ENCODE peak calls at places on chromosomes 1 and 21, in five cellular contexts. J, T, Y, C and Z are unnamed samples.

GRCh38 chr21:44529011-44529421 is 11.0 kb downstream of the KRTAP10-1 start:
- DNase-seq in J (no peak), Y (no peak), C (no peak), T (no peak), Z (peak; percentile 60)

GRCh38 chr1:56206391-56206790 is 373.0 kb downstream of the PLPP3 start:
- DNase-seq in Y (no peak), T (no peak), J (no peak), C (no peak), Z (no peak)

GRCh38 chr1:229537894-229538293 is 20.6 kb downstream of the ABCB10 start:
- DNase-seq in C (no peak), J (no peak), T (no peak), Y (no peak), Z (no peak)

GRCh38 chr1:219567341-219567947 is 45.5 kb downstream of the ZC3H11B start:
- DNase-seq in Y (no peak), T (no peak), J (peak; percentile 17), C (peak; percentile 47), Z (no peak)

GRCh38 chr1:82525378-82525777 is 724.6 kb downstream of the ADGRL2 start:
- DNase-seq in T (no peak), C (no peak), Y (no peak), J (no peak), Z (no peak)

GRCh38 chr1:205792481-205792881 is 17.2 kb upstream of the RAB29 start:
- DNase-seq in T (no peak), Y (no peak), C (no peak), J (no peak), Z (no peak)

GRCh38 chr1:193320281-193320680 is 133.9 kb upstream of the B3GALT2 start:
- DNase-seq in Y (no peak), J (peak; percentile 28), C (no peak), T (no peak), Z (no peak)

GRCh38 chr1:200958597-200958996 is 63.9 kb downstream of the INAVA start:
- DNase-seq in J (no peak), T (no peak), C (no peak), Y (no peak), Z (no peak)

GRCh38 chr1:96464991-96465875 is 256.4 kb upstream of the PTBP2 start:
- DNase-seq in C (no peak), T (no peak), Y (no peak), J (no peak), Z (no peak)

GRCh38 chr1:219555802-219556201 is 57.1 kb downstream of the ZC3H11B start:
- DNase-seq in C (peak; percentile 82), T (no peak), J (peak; percentile 48), Y (no peak), Z (no peak)

GRCh38 chr1:193270996-193271395 is 84.6 kb upstream of the B3GALT2 start:
- DNase-seq in C (peak; percentile 97), Y (no peak), J (peak; percentile 73), T (no peak), Z (no peak)

GRCh38 chr1:67316180-67316902 is 8.7 kb downstream of the IL12RB2 start:
- DNase-seq in T (no peak), J (no peak), C (no peak), Y (no peak), Z (no peak)

GRCh38 chr1:41994195-41994894 is 75.6 kb upstream of the HIVEP3 start:
- DNase-seq in Y (no peak), C (no peak), T (no peak), J (no peak), Z (no peak)

GRCh38 chr1:118250232-118250631 is 65.2 kb upstream of the SPAG17 start:
- DNase-seq in J (no peak), C (no peak), T (no peak), Y (no peak), Z (no peak)

GRCh38 chr1:60423181-60423780 is 349.7 kb upstream of the C1orf87 start:
- DNase-seq in J (no peak), T (no peak), C (peak; percentile 72), Y (no peak), Z (no peak)

GRCh38 chr1:181033799-181034391 is at the start of gene MR1:
- DNase-seq in Y (no peak), J (peak; percentile 86), C (peak; percentile 70), T (peak; percentile 69), Z (no peak)

GRCh38 chr21:16377120-16377658 is 647.4 kb downstream of the USP25 start:
- DNase-seq in J (no peak), Y (no peak), C (peak; percentile 58), T (no peak), Z (no peak)

GRCh38 chr1:30515746-30516504 is 207.5 kb downstream of the MATN1 start:
- DNase-seq in C (no peak), T (no peak), J (no peak), Y (no peak), Z (peak; percentile 32)

GRCh38 chr1:88877382-88877825 is 14.0 kb downstream of the GTF2B start:
- DNase-seq in J (peak; percentile 53), Y (no peak), C (peak; percentile 26), T (no peak), Z (no peak)

GRCh38 chr1:31637915-31638673 is 6.6 kb downstream of the PEF1 start:
- DNase-seq in T (no peak), C (no peak), Y (no peak), J (peak; percentile 58), Z (no peak)

GRCh38 chr1:31627930-31628421 is 10.5 kb downstream of the HCRTR1 start:
- DNase-seq in J (no peak), Y (no peak), T (no peak), C (peak; percentile 69), Z (no peak)

GRCh38 chr1:31628931-31629582 is 11.6 kb downstream of the HCRTR1 start:
- DNase-seq in J (no peak), Y (no peak), C (no peak), T (no peak), Z (no peak)

GRCh38 chr1:31632649-31633048 is 12.0 kb downstream of the PEF1 start:
- DNase-seq in Y (no peak), J (no peak), T (no peak), C (no peak), Z (no peak)

DNA sequence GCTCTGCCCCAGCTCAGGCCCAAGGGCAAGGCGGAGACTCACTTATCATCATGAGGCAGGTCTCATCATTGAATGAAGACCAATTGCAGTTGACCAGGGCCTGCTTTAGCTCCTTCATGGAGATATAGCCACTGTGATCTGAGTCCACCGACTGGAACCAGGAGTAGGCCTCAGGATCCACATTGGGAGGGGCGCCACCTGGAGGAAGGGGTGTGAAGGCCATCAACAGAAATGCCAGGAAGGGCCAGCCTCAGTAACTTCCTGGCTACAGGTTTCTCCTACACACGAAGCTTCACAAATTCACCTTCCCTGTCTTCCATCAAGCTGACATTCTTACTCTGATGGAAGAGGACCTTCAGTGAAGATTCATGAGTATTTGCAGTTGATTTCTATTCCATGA is 11.6 kb downstream of the PEF1 start:
- DNase-seq in T (no peak), Y (peak; percentile 34), C (no peak), J (no peak), Z (no peak)
- TF ChIP-seq CTCF in T (peak; percentile 53), Y (peak; percentile 23), C (peak; percentile 38), J (peak; percentile 67), Z (peak; percentile 55)

DNA sequence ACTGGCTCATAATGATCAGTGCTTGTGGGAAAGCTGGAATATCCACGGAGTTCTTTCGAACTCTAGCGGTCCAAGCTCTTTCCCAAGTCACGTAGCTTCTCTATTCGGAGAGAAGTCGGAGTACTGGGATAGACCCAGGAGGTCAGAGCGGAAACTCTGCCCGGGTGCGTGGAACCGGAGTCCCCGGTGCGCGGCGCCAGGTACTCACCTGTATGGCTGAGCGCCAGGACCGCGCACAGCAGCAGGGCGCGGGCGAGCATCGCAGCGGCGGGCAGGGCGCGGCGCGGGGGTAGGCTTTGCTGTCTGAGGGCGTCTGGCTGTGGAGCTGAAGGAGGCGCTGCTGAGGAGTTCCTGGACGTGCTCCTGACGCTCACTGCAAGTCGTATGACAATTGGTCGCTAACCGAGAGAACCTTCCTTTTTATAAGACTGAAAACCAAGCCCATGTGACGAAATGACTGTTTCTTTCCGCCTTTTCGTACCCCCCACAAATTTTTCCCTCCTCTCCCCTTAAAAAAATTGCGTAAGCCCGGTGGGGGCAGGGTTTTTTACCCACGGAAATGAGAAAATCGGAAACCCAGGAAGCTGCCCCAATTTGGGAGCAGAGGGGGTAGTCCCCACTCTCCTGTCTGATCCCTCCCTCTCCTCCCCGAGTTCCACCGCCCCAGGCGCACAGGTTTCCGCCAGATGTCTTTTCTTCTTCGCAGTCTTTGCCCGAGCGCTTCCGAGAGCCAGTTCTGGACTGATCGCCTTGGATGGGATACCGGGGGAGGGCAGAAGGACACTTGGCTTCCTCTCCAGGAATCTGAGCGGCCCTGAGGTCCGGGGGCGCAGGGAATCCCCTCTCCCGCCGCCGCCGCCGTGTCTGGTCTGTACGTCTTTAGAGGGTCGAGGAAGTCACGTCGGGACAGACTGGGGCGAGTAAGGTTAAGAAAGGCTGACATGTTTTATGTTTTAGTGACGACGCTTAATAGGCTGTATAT is at the start of gene PTGS2:
- DNase-seq in Y (peak; percentile 74), T (peak; percentile 77), C (peak; percentile 93), J (peak; percentile 97), Z (peak; percentile 82)
- TF ChIP-seq CTCF in Y (peak; percentile 34), T (peak; percentile 64), C (peak; percentile 39), J (peak; percentile 80), Z (peak; percentile 64)

GRCh38 chr21:36169465-36170128 is 13.0 kb downstream of the DOP1B start:
- DNase-seq in C (no peak), Y (no peak), T (no peak), J (no peak), Z (no peak)
- TF ChIP-seq CTCF in C (no peak), Y (no peak), T (peak; percentile 11), J (no peak), Z (peak; percentile 23)

GRCh38 chr1:151593651-151594625 is 17.9 kb upstream of the SNX27 start:
- DNase-seq in T (no peak), Y (peak; percentile 84), C (no peak), J (peak; percentile 61), Z (peak; percentile 83)
- TF ChIP-seq CTCF in T (peak; percentile 96), Y (peak; percentile 92), C (peak; percentile 80), J (peak; percentile 93), Z (peak; percentile 95)

GRCh38 chr1:6783956-6784559 is 1.2 kb upstream of the CAMTA1 start:
- DNase-seq in J (no peak), Y (no peak), T (no peak), C (no peak), Z (no peak)
- TF ChIP-seq CTCF in J (peak; percentile 2), Y (no peak), T (no peak), C (no peak), Z (no peak)

GRCh38 chr1:8569242-8569641 is 248.2 kb downstream of the RERE start:
- DNase-seq in C (no peak), J (no peak), Y (no peak), T (no peak), Z (no peak)
- TF ChIP-seq CTCF in C (no peak), J (no peak), Y (no peak), T (no peak), Z (no peak)

DNA sequence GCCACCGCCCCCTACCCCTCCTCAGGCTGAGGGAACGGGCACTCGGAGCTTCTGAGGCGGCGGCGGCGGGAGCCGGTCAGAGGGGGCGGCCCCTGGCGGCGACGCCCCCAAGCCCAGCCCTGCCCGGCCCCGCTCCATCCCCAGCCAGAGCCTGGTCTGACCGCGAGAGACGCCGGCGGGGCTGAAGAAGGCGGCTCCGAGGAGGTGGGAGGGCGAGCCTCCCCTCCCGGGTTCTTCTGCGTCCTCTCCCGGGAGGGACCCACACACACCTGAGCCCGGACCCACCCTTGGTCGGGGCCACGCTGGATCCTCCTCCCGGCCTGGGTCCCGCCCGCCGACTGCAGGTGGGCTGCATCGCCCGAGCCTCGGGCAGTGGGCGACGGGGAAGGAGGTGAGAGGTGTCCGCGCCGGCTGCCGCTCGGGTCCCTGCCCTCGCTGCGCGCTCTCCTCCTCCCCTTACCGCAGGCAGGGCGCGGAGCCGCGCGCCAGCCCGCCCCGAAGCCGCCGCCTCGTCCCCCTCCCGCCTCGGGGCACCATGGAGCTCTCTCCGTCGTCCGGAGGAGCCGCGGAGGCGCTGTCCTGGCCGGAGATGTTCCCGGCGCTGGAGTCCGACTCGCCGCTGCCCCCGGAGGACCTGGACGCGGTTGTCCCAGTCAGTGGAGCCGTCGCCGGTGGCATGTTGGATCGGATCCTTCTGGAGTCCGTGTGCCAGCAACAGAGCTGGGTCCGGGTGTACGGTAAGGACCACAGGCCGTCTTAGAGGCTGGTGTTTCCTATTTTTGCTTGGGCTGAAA is at the start of gene RASAL2:
- DNase-seq in J (peak; percentile 67), C (peak; percentile 34), T (no peak), Y (peak; percentile 80), Z (peak; percentile 81)
- TF ChIP-seq CTCF in J (peak; percentile 41), C (no peak), T (no peak), Y (no peak), Z (peak; percentile 49)